ENCODE peak calls at places on chromosomes 6 and 20, in four cellular contexts. One of them, this sample, is unnamed.

GRCh38 chr20:9912858-9913434 is 74.1 kb upstream of the PAK5 start:
- DNase-seq in suprapubic skin: no peak
- DNase-seq in CD8-positive, alpha-beta T cell: peak
- DNase-seq in endothelial cell: peak
- DNase-seq in this sample: peak

GRCh38 chr6:170367241-170367640 is 60.7 kb downstream of the FAM120B start:
- DNase-seq in suprapubic skin: no peak
- DNase-seq in CD8-positive, alpha-beta T cell: no peak
- DNase-seq in endothelial cell: no peak
- DNase-seq in this sample: no peak

GRCh38 chr20:45138451-45139300 is 14.4 kb upstream of the WFDC12 start:
- DNase-seq in suprapubic skin: peak
- DNase-seq in CD8-positive, alpha-beta T cell: no peak
- DNase-seq in endothelial cell: peak
- DNase-seq in this sample: peak

GRCh38 chr6:133286765-133287164 is 45.6 kb downstream of the EYA4 start:
- DNase-seq in suprapubic skin: no peak
- DNase-seq in CD8-positive, alpha-beta T cell: no peak
- DNase-seq in endothelial cell: peak
- DNase-seq in this sample: peak

GRCh38 chr20:50415516-50416268 is 94.5 kb upstream of the PTPN1 start:
- DNase-seq in suprapubic skin: peak
- DNase-seq in CD8-positive, alpha-beta T cell: no peak
- DNase-seq in endothelial cell: no peak
- DNase-seq in this sample: peak

GRCh38 chr6:17423018-17423417 is 29.6 kb downstream of the CAP2 start:
- DNase-seq in suprapubic skin: no peak
- DNase-seq in CD8-positive, alpha-beta T cell: no peak
- DNase-seq in endothelial cell: no peak
- DNase-seq in this sample: peak

GRCh38 chr6:123039431-123039830 is 43.4 kb downstream of the CLVS2 start:
- DNase-seq in suprapubic skin: no peak
- DNase-seq in CD8-positive, alpha-beta T cell: no peak
- DNase-seq in endothelial cell: no peak
- DNase-seq in this sample: no peak

GRCh38 chr20:14712302-14712739 is 374.9 kb upstream of the FLRT3 start:
- DNase-seq in suprapubic skin: no peak
- DNase-seq in CD8-positive, alpha-beta T cell: no peak
- DNase-seq in endothelial cell: no peak
- DNase-seq in this sample: peak

GRCh38 chr20:17634666-17635319 is 47.2 kb downstream of the RRBP1 start:
- DNase-seq in suprapubic skin: no peak
- DNase-seq in CD8-positive, alpha-beta T cell: no peak
- DNase-seq in endothelial cell: no peak
- DNase-seq in this sample: no peak

GRCh38 chr6:52531396-52531795 is 45.5 kb downstream of the TRAM2 start:
- DNase-seq in suprapubic skin: no peak
- DNase-seq in CD8-positive, alpha-beta T cell: no peak
- DNase-seq in endothelial cell: no peak
- DNase-seq in this sample: no peak

GRCh38 chr6:145758086-145758485 is 22.8 kb upstream of the EPM2A start:
- DNase-seq in suprapubic skin: no peak
- DNase-seq in CD8-positive, alpha-beta T cell: no peak
- DNase-seq in endothelial cell: no peak
- DNase-seq in this sample: no peak

GRCh38 chr20:50855498-50856474 is 60.9 kb downstream of the BCAS4 start:
- DNase-seq in suprapubic skin: no peak
- DNase-seq in CD8-positive, alpha-beta T cell: no peak
- DNase-seq in endothelial cell: no peak
- DNase-seq in this sample: peak

GRCh38 chr6:24899647-24900325 is 36.0 kb downstream of the RIPOR2 start:
- DNase-seq in suprapubic skin: no peak
- DNase-seq in CD8-positive, alpha-beta T cell: no peak
- DNase-seq in endothelial cell: no peak
- DNase-seq in this sample: no peak

GRCh38 chr6:154292855-154293519 is 63.6 kb downstream of the IPCEF1 start:
- DNase-seq in suprapubic skin: no peak
- DNase-seq in CD8-positive, alpha-beta T cell: no peak
- DNase-seq in endothelial cell: no peak
- DNase-seq in this sample: peak

GRCh38 chr20:50783903-50784302 is 11.0 kb upstream of the BCAS4 start:
- DNase-seq in suprapubic skin: no peak
- DNase-seq in CD8-positive, alpha-beta T cell: no peak
- DNase-seq in endothelial cell: no peak
- DNase-seq in this sample: no peak

GRCh38 chr6:163170294-163170883 is 244.1 kb upstream of the QKI start:
- DNase-seq in suprapubic skin: no peak
- DNase-seq in CD8-positive, alpha-beta T cell: no peak
- DNase-seq in endothelial cell: no peak
- DNase-seq in this sample: no peak

GRCh38 chr6:5205877-5206840 is 54.6 kb downstream of the LYRM4 start:
- DNase-seq in suprapubic skin: no peak
- DNase-seq in CD8-positive, alpha-beta T cell: no peak
- DNase-seq in endothelial cell: no peak
- DNase-seq in this sample: peak

GRCh38 chr6:56875523-56875922 is 79.4 kb upstream of the BEND6 start:
- DNase-seq in suprapubic skin: no peak
- DNase-seq in CD8-positive, alpha-beta T cell: no peak
- DNase-seq in endothelial cell: no peak
- DNase-seq in this sample: no peak

GRCh38 chr6:131937219-131937618 is 14.0 kb downstream of the CCN2 start:
- DNase-seq in suprapubic skin: no peak
- DNase-seq in CD8-positive, alpha-beta T cell: no peak
- DNase-seq in endothelial cell: no peak
- DNase-seq in this sample: no peak

GRCh38 chr6:19999319-20000191 is 162.4 kb downstream of the ID4 start:
- DNase-seq in suprapubic skin: no peak
- DNase-seq in CD8-positive, alpha-beta T cell: no peak
- DNase-seq in endothelial cell: no peak
- DNase-seq in this sample: peak

GRCh38 chr6:36547646-36548400 is 544 bp upstream of the STK38 start:
- DNase-seq in suprapubic skin: no peak
- DNase-seq in CD8-positive, alpha-beta T cell: no peak
- DNase-seq in endothelial cell: no peak
- DNase-seq in this sample: no peak

GRCh38 chr6:95866732-95867131 is 149.0 kb upstream of the FUT9 start:
- DNase-seq in suprapubic skin: no peak
- DNase-seq in CD8-positive, alpha-beta T cell: no peak
- DNase-seq in endothelial cell: peak
- DNase-seq in this sample: no peak

GRCh38 chr6:109455161-109455501 is 441 bp downstream of the MICAL1 start:
- DNase-seq in suprapubic skin: no peak
- DNase-seq in CD8-positive, alpha-beta T cell: peak
- DNase-seq in endothelial cell: peak
- DNase-seq in this sample: no peak

GRCh38 chr20:53940883-53941546 is 129.4 kb downstream of the BCAS1 start:
- DNase-seq in suprapubic skin: no peak
- DNase-seq in CD8-positive, alpha-beta T cell: no peak
- DNase-seq in endothelial cell: no peak
- DNase-seq in this sample: peak